ENCODE peak calls at places on chromosome 20, in four cellular contexts. E is IMR-90, A is GM12878, K is A549. D is an unnamed sample.

GRCh38 chr20:52859156-52859887 is 112.8 kb upstream of the TSHZ2 start:
- DNase-seq in A (no peak), E (no peak), K (no peak), D (no peak)

GRCh38 chr20:6802227-6802626 is 34.7 kb downstream of the BMP2 start:
- DNase-seq in A (no peak), K (no peak), E (no peak), D (no peak)

GRCh38 chr20:4848041-4848440 is 126.3 kb downstream of the PRND start:
- DNase-seq in K (no peak), A (no peak), E (no peak), D (no peak)

GRCh38 chr20:23162887-23163286 is 76.8 kb upstream of the CD93 start:
- DNase-seq in K (no peak), E (no peak), A (no peak), D (no peak)

GRCh38 chr20:7926767-7927166 is 13.5 kb downstream of the HAO1 start:
- DNase-seq in E (peak; percentile 53), K (no peak), A (no peak), D (peak; percentile 3)

GRCh38 chr20:17495826-17496225 is 35.4 kb downstream of the BFSP1 start:
- DNase-seq in E (no peak), K (no peak), A (no peak), D (no peak)

GRCh38 chr20:50428463-50428828 is 81.7 kb upstream of the PTPN1 start:
- DNase-seq in A (no peak), K (no peak), E (no peak), D (no peak)

GRCh38 chr20:41935259-41935791 is 317.1 kb upstream of the CHD6 start:
- DNase-seq in K (no peak), E (no peak), A (no peak), D (peak; percentile 20)

GRCh38 chr20:54389872-54390271 is 85.5 kb upstream of the DOK5 start:
- DNase-seq in K (no peak), A (no peak), E (no peak), D (no peak)

GRCh38 chr20:6663751-6664388 is 103.6 kb upstream of the BMP2 start:
- DNase-seq in E (no peak), K (no peak), A (no peak), D (no peak)

GRCh38 chr20:14332796-14333345 is 4.5 kb downstream of the FLRT3 start:
- DNase-seq in K (no peak), E (no peak), A (no peak), D (no peak)

GRCh38 chr20:45407067-45407745 is 883 bp upstream of the DBNDD2 start:
- DNase-seq in E (no peak), A (no peak), K (no peak), D (peak; percentile 50)

GRCh38 chr20:50879649-50880550 is 51.3 kb downstream of the ADNP start:
- DNase-seq in A (no peak), K (no peak), E (no peak), D (no peak)

GRCh38 chr20:61492065-61492464 is 240.0 kb downstream of the CDH4 start:
- DNase-seq in A (no peak), E (no peak), K (no peak), D (no peak)

GRCh38 chr20:19851863-19852262 is 93.8 kb downstream of the RIN2 start:
- DNase-seq in A (no peak), K (no peak), E (no peak), D (no peak)

GRCh38 chr20:39993737-39994136 is 695.3 kb downstream of the MAFB start:
- DNase-seq in E (no peak), K (no peak), A (no peak), D (no peak)

GRCh38 chr20:25317351-25318075 is 69.6 kb downstream of the PYGB start:
- DNase-seq in K (no peak), E (no peak), A (no peak), D (no peak)

GRCh38 chr20:1434571-1435336 is 31.9 kb downstream of the NSFL1C start:
- DNase-seq in K (no peak), E (peak; percentile 92), A (peak; percentile 78), D (no peak)
- TF ChIP-seq SMC3 in K (no peak), E (peak; percentile 14), A (no peak), D (no peak)

GRCh38 chr20:37240337-37241055 is 21.1 kb downstream of the GHRH start:
- DNase-seq in A (no peak), E (no peak), K (no peak), D (no peak)

GRCh38 chr20:37237656-37238055 is 24.0 kb downstream of the GHRH start:
- DNase-seq in A (no peak), E (no peak), K (no peak), D (no peak)

GRCh38 chr20:37238426-37238825 is 23.2 kb downstream of the GHRH start:
- DNase-seq in K (no peak), A (no peak), E (no peak), D (no peak)

GRCh38 chr20:37236462-37236861 is 25.2 kb downstream of the GHRH start:
- DNase-seq in K (no peak), E (no peak), A (no peak), D (no peak)

DNA sequence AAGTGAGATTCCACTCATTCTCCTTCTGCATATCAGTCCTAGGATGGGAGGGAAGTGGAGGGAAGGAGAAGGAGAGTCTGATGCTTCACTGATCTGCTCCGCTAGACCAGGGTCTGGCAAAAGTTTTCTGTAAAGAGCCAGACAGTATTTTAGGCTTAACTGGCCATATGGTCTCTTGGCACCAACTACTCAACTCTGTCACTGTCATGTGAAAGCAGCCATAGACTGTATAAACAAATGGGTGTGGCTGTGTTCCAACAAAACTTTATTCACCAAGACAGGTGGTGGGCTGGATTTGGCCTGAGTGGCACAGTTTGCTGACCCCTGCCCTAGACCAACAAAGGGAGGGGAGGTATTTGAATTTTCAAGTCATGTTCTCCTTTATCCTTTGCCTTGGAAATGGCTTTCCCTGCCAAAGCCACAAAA is 22.6 kb downstream of the GHRH start:
- DNase-seq in E (peak; percentile 10), A (no peak), K (no peak), D (no peak)
- TF ChIP-seq SMC3 in E (no peak), A (no peak), K (no peak), D (no peak)

DNA sequence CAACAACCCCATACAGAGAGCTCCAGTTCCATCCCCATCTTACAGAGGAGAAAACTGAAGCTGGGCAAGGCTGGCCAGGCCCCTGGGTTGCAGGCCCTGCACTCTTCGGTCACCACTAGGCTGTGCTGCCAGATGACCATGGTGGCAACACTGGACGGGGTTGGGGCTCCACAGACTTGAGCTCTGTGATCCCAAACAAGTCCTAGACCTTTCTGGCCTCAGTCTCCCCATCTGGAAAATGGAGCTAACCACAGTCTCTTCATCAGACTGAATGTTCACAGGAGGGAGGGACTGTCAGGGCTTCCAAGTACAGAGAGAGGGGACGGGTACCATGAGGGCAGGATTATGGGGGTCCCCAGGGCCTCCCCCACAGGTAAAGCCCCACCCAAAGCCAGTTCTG is 41.3 kb upstream of the NOL4L start:
- DNase-seq in A (no peak), K (no peak), E (no peak), D (no peak)
- TF ChIP-seq SMC3 in A (no peak), K (no peak), E (no peak), D (no peak)

DNA sequence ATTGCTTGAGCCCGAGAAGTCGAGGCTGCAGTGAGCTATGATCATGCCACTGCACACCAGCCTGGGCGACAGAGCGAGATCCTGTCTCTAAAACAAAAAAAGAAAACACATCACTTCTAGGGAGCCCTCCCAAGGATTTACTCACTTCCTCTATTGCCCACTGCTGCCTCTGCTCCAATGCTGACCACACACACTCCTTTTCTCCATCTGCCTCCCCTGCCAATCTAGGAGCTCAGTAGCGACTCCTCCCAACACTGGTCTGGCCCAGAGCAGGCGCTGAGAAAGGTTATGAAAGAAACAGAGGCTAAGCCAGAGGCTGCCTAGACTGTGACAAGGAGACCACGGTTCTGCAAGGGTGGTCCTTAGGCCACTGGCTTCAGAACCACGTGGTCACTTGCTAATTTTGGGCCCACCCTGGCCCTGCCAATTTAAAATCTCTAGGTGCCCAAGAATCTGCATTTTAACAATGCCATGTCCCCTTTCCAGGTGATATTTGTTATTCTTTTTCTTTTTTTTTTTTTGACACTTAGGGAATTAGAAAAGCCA is 1.3 kb upstream of the E2F1 start:
- DNase-seq in A (no peak), K (no peak), E (no peak), D (no peak)
- TF ChIP-seq SMC3 in A (no peak), K (no peak), E (no peak), D (no peak)

DNA sequence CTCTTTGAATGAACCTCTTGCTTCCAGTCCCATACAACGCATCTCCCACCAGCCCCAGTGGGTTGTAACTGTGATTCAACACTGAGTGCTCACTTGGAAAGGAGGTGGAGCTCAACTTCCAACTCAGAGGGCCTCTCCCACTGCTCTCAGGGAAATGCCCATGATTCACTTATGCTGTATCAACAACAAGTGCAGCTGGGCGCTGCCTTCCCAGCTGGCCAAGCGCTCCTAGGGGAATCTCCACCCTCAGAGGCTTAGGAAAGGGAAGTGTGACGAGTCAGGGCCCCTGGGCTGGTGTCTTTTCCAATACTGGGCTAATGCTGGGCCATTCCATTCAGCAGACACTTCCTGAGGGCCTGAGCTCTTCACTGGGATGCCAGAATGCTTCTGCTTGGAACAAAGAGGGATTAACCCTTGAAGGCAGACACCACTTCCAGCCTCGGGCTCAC is 8.1 kb upstream of the OCSTAMP start:
- DNase-seq in A (no peak), E (peak; percentile 98), K (peak; percentile 59), D (no peak)
- TF ChIP-seq SMC3 in A (no peak), E (peak; percentile 6), K (no peak), D (no peak)

DNA sequence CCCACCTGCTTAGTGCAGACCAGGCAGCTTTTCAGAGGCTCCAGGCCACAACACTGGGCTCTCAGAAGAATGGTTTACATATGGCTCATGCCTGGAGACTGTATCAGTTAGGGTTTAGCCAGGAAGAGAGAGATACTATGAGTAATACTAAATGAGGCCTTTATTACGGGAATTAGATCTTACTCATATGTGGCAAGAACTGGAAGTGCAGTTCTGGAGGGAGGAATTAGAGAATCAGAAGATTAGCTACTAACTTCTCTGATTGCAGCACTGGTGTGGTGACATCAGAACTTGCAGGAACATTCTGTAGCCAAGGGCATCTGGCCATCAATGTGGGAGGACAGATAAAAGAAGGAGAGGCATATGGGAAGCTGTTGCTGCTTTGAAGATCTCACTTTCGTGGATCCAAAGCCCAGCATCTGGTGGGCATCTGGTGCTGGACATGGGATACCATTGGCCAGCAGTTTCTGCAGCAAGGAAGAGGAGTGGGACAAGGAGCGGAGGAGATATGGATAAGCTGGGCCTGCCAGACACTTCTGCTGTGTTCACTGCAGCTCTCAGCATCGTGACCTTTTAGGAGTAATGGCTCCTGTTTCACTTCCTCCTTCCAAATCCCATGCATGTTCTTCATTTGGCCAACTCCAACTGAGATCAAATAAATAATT is 248.5 kb downstream of the BTBD3 start:
- DNase-seq in E (peak; percentile 95), A (no peak), K (no peak), D (no peak)
- TF ChIP-seq SMC3 in E (no peak), A (no peak), K (no peak), D (no peak)

GRCh38 chr20:38900606-38901005 is 25.6 kb upstream of the FAM83D start:
- DNase-seq in K (no peak), E (no peak), A (no peak), D (no peak)
- TF ChIP-seq SMC3 in K (no peak), E (no peak), A (no peak), D (no peak)

D was measured in K562.